ENCODE peak calls at places on chromosomes 2 and 18, in six cellular contexts. O, R, Z, J, P and Q are unnamed samples.
A peak's percentile ranks its signal among the peaks of the same experiment; 100 is the strongest.

GRCh38 chr18:332007-332406 is 64.2 kb upstream of the THOC1 start:
- DNase-seq in O (no peak), R (no peak), Z (no peak), J (no peak), P (no peak), Q (peak; percentile 42)

GRCh38 chr2:39107724-39108273 is 13.1 kb downstream of the SOS1 start:
- DNase-seq in O (no peak), R (no peak), Z (no peak), J (no peak), P (no peak), Q (no peak)

GRCh38 chr2:26940001-26940400 is 30.4 kb upstream of the MAPRE3 start:
- DNase-seq in O (no peak), R (no peak), Z (no peak), J (no peak), P (no peak), Q (no peak)

GRCh38 chr18:63410792-63411191 is 11.5 kb downstream of the VPS4B start:
- DNase-seq in O (peak; percentile 67), R (no peak), Z (no peak), J (peak; percentile 69), P (no peak), Q (peak; percentile 66)

GRCh38 chr2:48530033-48530804 is at the start of gene STON1:
- DNase-seq in O (no peak), R (peak; percentile 55), Z (no peak), J (peak; percentile 24), P (peak; percentile 53), Q (peak; percentile 72)

GRCh38 chr2:69054431-69054830 is 41.5 kb downstream of the ANTXR1 start:
- DNase-seq in O (no peak), R (no peak), Z (no peak), J (no peak), P (no peak), Q (no peak)

GRCh38 chr2:102208774-102209173 is 22.0 kb downstream of the IL1RL2 start:
- DNase-seq in O (no peak), R (no peak), Z (no peak), J (no peak), P (no peak), Q (no peak)

GRCh38 chr2:24930768-24931167 is 10.7 kb upstream of the ADCY3 start:
- DNase-seq in O (no peak), R (no peak), Z (peak; percentile 69), J (peak; percentile 51), P (no peak), Q (peak; percentile 28)

GRCh38 chr18:48153641-48154481 is 223.4 kb upstream of the SMAD2 start:
- DNase-seq in O (peak; percentile 73), R (no peak), Z (no peak), J (peak; percentile 18), P (no peak), Q (peak; percentile 80)

GRCh38 chr2:76684762-76685161 is 837.4 kb downstream of the LRRTM4 start:
- DNase-seq in O (no peak), R (no peak), Z (no peak), J (no peak), P (no peak), Q (no peak)

GRCh38 chr2:1758774-1759610 is 14.7 kb upstream of the PXDN start:
- DNase-seq in O (no peak), R (no peak), Z (no peak), J (no peak), P (no peak), Q (no peak)